ENCODE peak calls at places on chromosomes 12 and 14, in five cellular contexts. One of them, this sample, is unnamed.

GRCh38 chr14:101061411-101062064 is 158.0 kb upstream of the RTL1 start:
- DNase-seq in HepG2: no peak
- DNase-seq in OCI-LY7: no peak
- DNase-seq in mucosa of descending colon: no peak
- DNase-seq in keratinocyte: no peak
- DNase-seq in this sample: no peak

GRCh38 chr14:24365600-24366374 is 2.2 kb upstream of the NFATC4 start:
- DNase-seq in OCI-LY7: peak
- DNase-seq in mucosa of descending colon: peak
- DNase-seq in keratinocyte: peak
- DNase-seq in HepG2: peak
- DNase-seq in this sample: peak

GRCh38 chr14:105153331-105153731 is 15.2 kb downstream of the JAG2 start:
- DNase-seq in OCI-LY7: no peak
- DNase-seq in HepG2: no peak
- DNase-seq in keratinocyte: no peak
- DNase-seq in mucosa of descending colon: peak
- DNase-seq in this sample: no peak

GRCh38 chr14:89473979-89474378 is 56.9 kb upstream of the FOXN3 start:
- DNase-seq in keratinocyte: no peak
- DNase-seq in HepG2: no peak
- DNase-seq in mucosa of descending colon: no peak
- DNase-seq in OCI-LY7: no peak
- DNase-seq in this sample: no peak

GRCh38 chr12:126156806-126157574 is 1091.8 kb downstream of the AACS start:
- DNase-seq in HepG2: no peak
- DNase-seq in OCI-LY7: no peak
- DNase-seq in mucosa of descending colon: no peak
- DNase-seq in keratinocyte: no peak
- DNase-seq in this sample: no peak

GRCh38 chr12:105935106-105935505 is 203.6 kb downstream of the NUAK1 start:
- DNase-seq in keratinocyte: peak
- DNase-seq in HepG2: no peak
- DNase-seq in OCI-LY7: no peak
- DNase-seq in mucosa of descending colon: no peak
- DNase-seq in this sample: no peak

GRCh38 chr14:73173092-73173735 is 36.9 kb downstream of the PSEN1 start:
- DNase-seq in mucosa of descending colon: no peak
- DNase-seq in keratinocyte: no peak
- DNase-seq in HepG2: peak
- DNase-seq in OCI-LY7: peak
- DNase-seq in this sample: no peak

GRCh38 chr12:93762059-93762719 is 85.0 kb downstream of the CRADD start:
- DNase-seq in keratinocyte: no peak
- DNase-seq in HepG2: no peak
- DNase-seq in OCI-LY7: no peak
- DNase-seq in mucosa of descending colon: no peak
- DNase-seq in this sample: no peak

GRCh38 chr12:12606793-12607589 is 4.7 kb upstream of the CREBL2 start:
- DNase-seq in mucosa of descending colon: no peak
- DNase-seq in HepG2: peak
- DNase-seq in keratinocyte: no peak
- DNase-seq in OCI-LY7: no peak
- DNase-seq in this sample: no peak

GRCh38 chr14:51019089-51019488 is 74.8 kb upstream of the PYGL start:
- DNase-seq in OCI-LY7: no peak
- DNase-seq in mucosa of descending colon: no peak
- DNase-seq in HepG2: no peak
- DNase-seq in keratinocyte: no peak
- DNase-seq in this sample: no peak
- H3K4me3 ChIP-seq in OCI-LY7: no peak
- H3K4me3 ChIP-seq in mucosa of descending colon: no peak
- H3K4me3 ChIP-seq in HepG2: no peak
- H3K4me3 ChIP-seq in keratinocyte: no peak
- H3K4me3 ChIP-seq in this sample: no peak

GRCh38 chr14:33567003-33567735 is 383.7 kb downstream of the EGLN3 start:
- DNase-seq in OCI-LY7: no peak
- DNase-seq in HepG2: peak
- DNase-seq in mucosa of descending colon: no peak
- DNase-seq in keratinocyte: no peak
- DNase-seq in this sample: no peak

GRCh38 chr14:33570717-33571058 is 380.2 kb downstream of the EGLN3 start:
- DNase-seq in keratinocyte: no peak
- DNase-seq in OCI-LY7: no peak
- DNase-seq in HepG2: no peak
- DNase-seq in mucosa of descending colon: no peak
- DNase-seq in this sample: no peak

GRCh38 chr14:33569844-33570716 is 380.8 kb downstream of the EGLN3 start:
- DNase-seq in OCI-LY7: no peak
- DNase-seq in mucosa of descending colon: no peak
- DNase-seq in HepG2: no peak
- DNase-seq in keratinocyte: no peak
- DNase-seq in this sample: no peak

GRCh38 chr14:33567736-33568124 is 383.1 kb downstream of the EGLN3 start:
- DNase-seq in OCI-LY7: no peak
- DNase-seq in keratinocyte: no peak
- DNase-seq in HepG2: no peak
- DNase-seq in mucosa of descending colon: no peak
- DNase-seq in this sample: no peak

DNA sequence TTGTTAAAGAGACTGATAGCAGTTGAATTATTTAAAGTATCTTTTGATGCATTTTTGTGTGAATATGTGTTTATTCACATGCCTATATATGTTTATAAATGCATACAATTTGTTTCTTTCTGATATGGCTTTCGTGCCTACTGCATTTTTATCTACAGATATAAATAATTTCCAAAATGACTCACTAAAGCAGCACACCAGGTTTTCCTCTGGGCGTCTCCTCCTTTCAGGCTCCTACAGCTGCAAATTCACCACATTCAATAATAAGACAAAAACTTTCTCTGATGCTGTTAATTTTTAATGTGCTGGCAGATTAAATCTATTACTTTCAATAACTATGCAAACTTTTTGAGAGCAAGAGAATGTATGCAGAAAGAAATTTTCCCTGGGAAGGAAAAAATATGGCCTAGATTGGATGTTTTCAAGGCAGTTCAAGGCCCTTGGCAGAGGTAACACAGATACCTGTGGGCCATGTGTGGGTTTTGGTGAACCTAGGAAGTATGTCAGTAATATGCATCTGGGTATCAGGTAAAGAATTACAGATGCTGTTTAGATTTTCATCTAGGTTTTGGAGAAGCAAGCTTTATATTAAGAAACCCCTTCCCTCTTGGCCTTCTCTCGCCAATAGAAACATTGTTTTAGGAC is 381.8 kb downstream of the EGLN3 start:
- DNase-seq in mucosa of descending colon: no peak
- DNase-seq in HepG2: no peak
- DNase-seq in keratinocyte: no peak
- DNase-seq in OCI-LY7: no peak
- DNase-seq in this sample: no peak
- H3K4me3 ChIP-seq in mucosa of descending colon: no peak
- H3K4me3 ChIP-seq in HepG2: no peak
- H3K4me3 ChIP-seq in keratinocyte: peak
- H3K4me3 ChIP-seq in OCI-LY7: no peak
- H3K4me3 ChIP-seq in this sample: no peak

GRCh38 chr14:99573000-99573330 is 31.0 kb downstream of the CCDC85C start:
- DNase-seq in keratinocyte: no peak
- DNase-seq in mucosa of descending colon: no peak
- DNase-seq in OCI-LY7: peak
- DNase-seq in HepG2: no peak
- DNase-seq in this sample: no peak
- H3K4me3 ChIP-seq in keratinocyte: no peak
- H3K4me3 ChIP-seq in mucosa of descending colon: no peak
- H3K4me3 ChIP-seq in OCI-LY7: no peak
- H3K4me3 ChIP-seq in HepG2: no peak
- H3K4me3 ChIP-seq in this sample: no peak

DNA sequence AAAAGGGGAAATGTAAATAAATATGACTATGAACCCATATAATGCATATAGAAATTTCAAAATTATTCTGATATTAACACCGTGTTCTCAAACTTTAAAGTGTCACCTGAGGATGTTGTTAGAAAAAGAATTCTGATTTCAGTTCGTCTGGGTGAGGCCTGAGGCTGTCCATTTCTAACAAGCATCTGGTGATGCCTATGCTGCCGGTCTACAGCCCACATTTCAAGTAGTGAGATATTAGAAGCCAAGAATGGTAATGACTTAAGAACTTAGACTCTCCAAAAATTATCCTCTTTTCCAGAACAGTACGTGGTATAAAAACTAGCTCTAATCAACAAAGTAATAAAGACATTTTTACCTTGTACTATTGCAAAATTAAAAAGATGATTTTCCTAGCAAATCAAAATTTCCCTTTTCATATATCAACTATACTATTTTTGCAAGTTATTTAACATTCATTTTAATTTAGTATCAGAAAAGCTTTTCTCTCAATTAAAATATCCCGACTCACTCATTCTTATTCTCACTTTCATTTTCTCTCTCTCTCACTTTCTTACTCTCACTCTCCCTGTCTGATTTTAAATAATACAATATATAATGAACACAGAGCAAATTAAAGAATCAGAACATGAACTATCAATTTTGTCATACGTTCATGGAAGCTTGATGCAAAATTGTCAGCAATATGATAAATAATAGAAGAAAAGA is 35.0 kb downstream of the PIK3C2G start:
- DNase-seq in keratinocyte: no peak
- DNase-seq in mucosa of descending colon: no peak
- DNase-seq in HepG2: no peak
- DNase-seq in OCI-LY7: no peak
- DNase-seq in this sample: no peak
- H3K4me3 ChIP-seq in keratinocyte: peak
- H3K4me3 ChIP-seq in mucosa of descending colon: no peak
- H3K4me3 ChIP-seq in HepG2: no peak
- H3K4me3 ChIP-seq in OCI-LY7: no peak
- H3K4me3 ChIP-seq in this sample: no peak